ENCODE peak calls at places on chromosome 1, in six cellular contexts. P, N, Y, D, I and K are unnamed samples.

GRCh38 chr1:57307382-57307781 is 116.5 kb downstream of the DAB1 start:
- DNase-seq in N (no peak), P (no peak), Y (no peak), D (peak; percentile 16), I (peak; percentile 13), K (no peak)

GRCh38 chr1:92478393-92478792 is 8.3 kb downstream of the GFI1 start:
- DNase-seq in I (no peak), Y (no peak), D (peak; percentile 51), P (no peak), N (no peak), K (no peak)

GRCh38 chr1:60695633-60696032 is 386.7 kb upstream of the NFIA start:
- DNase-seq in Y (no peak), N (no peak), D (no peak), P (no peak), I (no peak), K (no peak)

GRCh38 chr1:63322944-63323865 is 838 bp downstream of the FOXD3 start:
- DNase-seq in D (peak; percentile 41), N (no peak), P (no peak), I (no peak), Y (no peak), K (no peak)

GRCh38 chr1:119188926-119189325 is 48.5 kb upstream of the WARS2 start:
- DNase-seq in D (no peak), N (no peak), Y (no peak), I (no peak), P (no peak), K (no peak)

GRCh38 chr1:179094826-179095225 is 13.0 kb downstream of the TOR3A start:
- DNase-seq in N (no peak), D (no peak), P (peak; percentile 71), Y (no peak), I (no peak), K (peak; percentile 59)

GRCh38 chr1:201625711-201626300 is 86.9 kb downstream of the NAV1 start:
- DNase-seq in N (no peak), D (no peak), I (no peak), Y (no peak), P (no peak), K (no peak)

GRCh38 chr1:21256776-21257175 is 33.5 kb downstream of the ECE1 start:
- DNase-seq in P (no peak), N (no peak), D (no peak), I (no peak), Y (no peak), K (no peak)

DNA sequence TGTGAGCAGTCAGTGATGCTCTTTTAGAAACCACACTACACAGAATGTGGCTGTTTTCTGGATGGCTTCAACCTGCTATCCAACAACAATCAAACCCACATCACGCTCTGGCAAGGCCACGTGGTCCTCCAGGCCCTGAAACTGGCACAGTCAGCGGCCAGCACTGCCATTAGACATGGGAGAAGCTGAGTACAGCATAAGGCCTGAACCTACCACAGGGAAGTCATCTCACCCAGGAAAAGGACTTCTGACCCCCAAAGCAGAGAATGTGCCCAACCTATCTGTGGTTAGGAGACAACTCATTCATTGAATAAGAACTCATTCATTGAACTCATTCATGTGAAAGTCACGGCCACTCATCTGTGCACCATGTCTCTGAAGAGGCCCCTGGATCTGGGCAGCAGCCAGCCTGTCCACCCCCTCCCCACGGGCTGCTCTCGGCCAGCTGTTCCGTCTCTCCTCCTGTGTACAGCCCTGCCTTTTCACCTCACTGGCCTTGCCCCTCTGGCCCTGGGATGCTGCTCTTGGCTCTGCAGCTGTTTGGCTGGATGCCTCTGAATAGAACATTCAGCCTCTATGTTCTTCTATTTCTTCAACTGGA is 41.1 kb downstream of the C1orf198 start:
- DNase-seq in Y (peak; percentile 92), N (no peak), D (no peak), I (no peak), P (no peak), K (no peak)
- TF ChIP-seq POLR2AphosphoS5 in Y (no peak), N (no peak), D (no peak), I (no peak), P (no peak), K (no peak)

DNA sequence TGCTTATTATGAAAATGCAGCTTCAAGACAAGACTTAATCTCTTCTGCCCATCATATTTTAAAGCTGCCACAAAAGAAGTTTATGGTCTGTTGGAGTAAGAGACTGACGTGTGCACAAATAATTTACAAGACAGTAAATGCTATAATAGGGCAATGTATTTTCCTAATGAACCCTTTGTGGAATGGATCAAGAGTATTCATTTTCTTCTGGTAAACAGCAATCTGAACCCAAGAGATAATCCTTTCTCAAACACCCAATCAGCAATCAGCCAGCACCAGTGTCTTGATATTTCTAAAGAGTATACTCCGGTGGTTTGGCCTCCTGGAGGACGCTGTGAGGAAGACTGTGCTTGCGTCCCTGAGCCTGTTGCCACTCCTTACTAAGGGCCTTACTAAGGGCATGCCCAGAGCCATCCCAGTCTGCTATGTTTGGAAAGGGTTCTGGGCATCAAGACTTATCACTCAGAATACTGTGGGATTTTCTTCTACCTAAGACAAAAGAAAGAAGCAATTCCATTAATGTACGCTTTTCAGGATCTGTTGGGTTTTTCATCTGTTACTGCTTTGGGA is 48.8 kb upstream of the LRRC8D start:
- DNase-seq in N (no peak), P (no peak), I (no peak), D (no peak), Y (peak; percentile 60), K (no peak)
- TF ChIP-seq POLR2AphosphoS5 in N (no peak), P (no peak), I (no peak), D (no peak), Y (no peak), K (no peak)

DNA sequence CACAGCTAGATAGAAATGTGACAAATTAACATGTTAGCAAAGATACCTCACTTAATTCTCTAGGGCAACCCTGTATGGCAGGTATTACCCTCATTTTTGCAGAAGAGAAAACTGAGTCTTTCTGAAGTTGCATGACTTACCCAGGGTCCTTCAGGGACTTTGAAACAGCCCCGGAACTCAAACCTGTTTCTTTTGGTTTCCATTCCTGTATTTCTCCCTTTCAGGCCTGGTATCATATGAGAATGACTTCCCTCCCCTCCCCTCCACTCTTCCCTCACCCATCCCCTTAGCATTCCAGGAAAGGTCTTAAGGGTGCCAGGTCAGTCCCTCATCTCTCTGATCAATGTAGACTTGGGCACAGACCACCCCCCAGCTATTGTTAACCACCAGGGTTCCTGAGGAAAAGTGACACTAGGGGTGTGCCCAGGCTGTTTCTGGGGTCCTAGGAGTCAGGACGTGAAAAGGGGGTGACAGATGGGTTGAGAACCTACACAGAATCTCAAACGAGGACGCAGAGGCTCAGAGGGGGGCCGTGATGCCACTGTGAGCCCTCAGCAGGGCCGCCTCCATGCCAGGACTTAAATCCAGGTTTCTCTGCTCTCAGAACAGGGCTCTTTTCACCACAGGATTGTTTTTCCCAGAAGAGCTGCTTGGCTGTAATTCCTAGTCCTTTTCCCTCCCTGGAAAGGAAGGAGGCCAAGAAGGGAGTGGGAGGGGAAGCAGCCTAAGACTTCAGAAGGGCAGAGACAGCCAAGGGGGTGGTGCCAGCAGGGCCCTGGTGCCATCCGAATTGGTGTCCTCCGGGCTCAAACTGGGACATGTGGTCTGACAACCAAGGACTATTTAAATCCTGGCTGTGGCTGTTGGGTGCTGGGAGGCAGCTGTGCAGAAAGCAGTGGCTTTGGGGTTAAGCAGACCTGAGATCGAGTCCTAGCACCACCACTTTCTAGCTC is 2.1 kb upstream of the WASF2 start:
- DNase-seq in N (peak; percentile 78), Y (no peak), P (peak; percentile 41), I (no peak), D (no peak), K (no peak)
- TF ChIP-seq POLR2AphosphoS5 in N (no peak), Y (peak; percentile 52), P (peak; percentile 48), I (no peak), D (no peak), K (no peak)

GRCh38 chr1:167500283-167500860 is 18.0 kb downstream of the CD247 start:
- DNase-seq in I (no peak), P (no peak), D (no peak), N (no peak), Y (no peak), K (no peak)
- TF ChIP-seq POLR2AphosphoS5 in I (no peak), P (no peak), D (no peak), N (no peak), Y (no peak), K (no peak)